ENCODE peak calls at places on chromosomes 13 and 19, in seven cellular contexts. One of them, this sample, is unnamed.

GRCh38 chr13:93987458-93987857 is 492.0 kb downstream of the DCT start:
- DNase-seq in endothelial cell of umbilical vein: no peak
- DNase-seq in brain microvascular endothelial cell: no peak
- DNase-seq in tibial nerve: no peak
- DNase-seq in heart left ventricle: no peak
- DNase-seq in psoas muscle: no peak
- DNase-seq in mesenchymal stem cell: no peak
- DNase-seq in this sample: no peak

GRCh38 chr13:20566424-20566916 is 487 bp upstream of the IFT88 start:
- DNase-seq in psoas muscle: no peak
- DNase-seq in tibial nerve: no peak
- DNase-seq in heart left ventricle: no peak
- DNase-seq in mesenchymal stem cell: peak; percentile 84
- DNase-seq in endothelial cell of umbilical vein: no peak
- DNase-seq in brain microvascular endothelial cell: peak; percentile 58
- DNase-seq in this sample: no peak

GRCh38 chr13:41365636-41366035 is 54.6 kb downstream of the NAA16 start:
- DNase-seq in endothelial cell of umbilical vein: no peak
- DNase-seq in tibial nerve: no peak
- DNase-seq in heart left ventricle: no peak
- DNase-seq in brain microvascular endothelial cell: peak; percentile 56
- DNase-seq in psoas muscle: no peak
- DNase-seq in mesenchymal stem cell: peak; percentile 70
- DNase-seq in this sample: no peak

GRCh38 chr13:101429733-101430132 is 13.4 kb upstream of the NALCN start:
- DNase-seq in heart left ventricle: no peak
- DNase-seq in endothelial cell of umbilical vein: no peak
- DNase-seq in mesenchymal stem cell: no peak
- DNase-seq in psoas muscle: no peak
- DNase-seq in brain microvascular endothelial cell: no peak
- DNase-seq in tibial nerve: no peak
- DNase-seq in this sample: no peak

GRCh38 chr13:100597253-100597652 is 8.7 kb upstream of the GGACT start:
- DNase-seq in endothelial cell of umbilical vein: no peak
- DNase-seq in heart left ventricle: no peak
- DNase-seq in mesenchymal stem cell: no peak
- DNase-seq in brain microvascular endothelial cell: peak; percentile 24
- DNase-seq in tibial nerve: no peak
- DNase-seq in psoas muscle: no peak
- DNase-seq in this sample: no peak

GRCh38 chr13:106617561-106617960 is 49.6 kb upstream of the ARGLU1 start:
- DNase-seq in endothelial cell of umbilical vein: peak; percentile 82
- DNase-seq in psoas muscle: no peak
- DNase-seq in mesenchymal stem cell: no peak
- DNase-seq in heart left ventricle: no peak
- DNase-seq in tibial nerve: no peak
- DNase-seq in brain microvascular endothelial cell: peak; percentile 62
- DNase-seq in this sample: no peak

GRCh38 chr13:105262579-105262978 is 1272.9 kb downstream of the EFNB2 start:
- DNase-seq in psoas muscle: no peak
- DNase-seq in tibial nerve: no peak
- DNase-seq in endothelial cell of umbilical vein: no peak
- DNase-seq in heart left ventricle: no peak
- DNase-seq in brain microvascular endothelial cell: no peak
- DNase-seq in mesenchymal stem cell: no peak
- DNase-seq in this sample: no peak

GRCh38 chr13:48404952-48405351 is 8.0 kb downstream of the LPAR6 start:
- DNase-seq in mesenchymal stem cell: no peak
- DNase-seq in psoas muscle: no peak
- DNase-seq in tibial nerve: no peak
- DNase-seq in endothelial cell of umbilical vein: no peak
- DNase-seq in heart left ventricle: no peak
- DNase-seq in brain microvascular endothelial cell: no peak
- DNase-seq in this sample: no peak

GRCh38 chr13:95154441-95154886 is 146.8 kb downstream of the ABCC4 start:
- DNase-seq in heart left ventricle: no peak
- DNase-seq in tibial nerve: no peak
- DNase-seq in endothelial cell of umbilical vein: no peak
- DNase-seq in brain microvascular endothelial cell: peak; percentile 2
- DNase-seq in mesenchymal stem cell: no peak
- DNase-seq in psoas muscle: no peak
- DNase-seq in this sample: no peak

GRCh38 chr13:56182598-56182997 is 958.1 kb upstream of the PRR20A start:
- DNase-seq in mesenchymal stem cell: no peak
- DNase-seq in endothelial cell of umbilical vein: no peak
- DNase-seq in tibial nerve: no peak
- DNase-seq in heart left ventricle: no peak
- DNase-seq in brain microvascular endothelial cell: no peak
- DNase-seq in psoas muscle: no peak
- DNase-seq in this sample: no peak

GRCh38 chr13:30453727-30454126 is 12.0 kb downstream of the HMGB1 start:
- DNase-seq in brain microvascular endothelial cell: no peak
- DNase-seq in tibial nerve: no peak
- DNase-seq in endothelial cell of umbilical vein: no peak
- DNase-seq in heart left ventricle: no peak
- DNase-seq in psoas muscle: no peak
- DNase-seq in mesenchymal stem cell: peak; percentile 35
- DNase-seq in this sample: no peak

GRCh38 chr19:44752816-44753618 is 4.5 kb downstream of the BCL3 start:
- DNase-seq in endothelial cell of umbilical vein: peak; percentile 91
- DNase-seq in tibial nerve: peak; percentile 64
- DNase-seq in mesenchymal stem cell: peak; percentile 98
- DNase-seq in brain microvascular endothelial cell: peak; percentile 95
- DNase-seq in heart left ventricle: peak; percentile 94
- DNase-seq in psoas muscle: peak; percentile 95
- DNase-seq in this sample: peak; percentile 95

GRCh38 chr13:80441968-80442367 is 101.0 kb upstream of the SPRY2 start:
- DNase-seq in tibial nerve: no peak
- DNase-seq in heart left ventricle: no peak
- DNase-seq in endothelial cell of umbilical vein: no peak
- DNase-seq in brain microvascular endothelial cell: no peak
- DNase-seq in psoas muscle: no peak
- DNase-seq in mesenchymal stem cell: no peak
- DNase-seq in this sample: no peak

GRCh38 chr13:86882835-86883234 is 788.3 kb upstream of the SLITRK5 start:
- DNase-seq in heart left ventricle: no peak
- DNase-seq in tibial nerve: no peak
- DNase-seq in endothelial cell of umbilical vein: no peak
- DNase-seq in brain microvascular endothelial cell: no peak
- DNase-seq in mesenchymal stem cell: peak; percentile 37
- DNase-seq in psoas muscle: no peak
- DNase-seq in this sample: no peak

GRCh38 chr13:72782717-72783116 is 784 bp downstream of the PIBF1 start:
- DNase-seq in endothelial cell of umbilical vein: peak; percentile 54
- DNase-seq in heart left ventricle: no peak
- DNase-seq in tibial nerve: no peak
- DNase-seq in brain microvascular endothelial cell: peak; percentile 7
- DNase-seq in mesenchymal stem cell: peak; percentile 58
- DNase-seq in psoas muscle: no peak
- DNase-seq in this sample: no peak

GRCh38 chr13:113086991-113087922 is 18.3 kb upstream of the F7 start:
- DNase-seq in endothelial cell of umbilical vein: no peak
- DNase-seq in mesenchymal stem cell: no peak
- DNase-seq in psoas muscle: peak; percentile 41
- DNase-seq in tibial nerve: no peak
- DNase-seq in brain microvascular endothelial cell: no peak
- DNase-seq in heart left ventricle: no peak
- DNase-seq in this sample: no peak

GRCh38 chr13:113088691-113089020 is 16.9 kb upstream of the F7 start:
- DNase-seq in endothelial cell of umbilical vein: no peak
- DNase-seq in psoas muscle: peak; percentile 21
- DNase-seq in tibial nerve: no peak
- DNase-seq in heart left ventricle: no peak
- DNase-seq in brain microvascular endothelial cell: no peak
- DNase-seq in mesenchymal stem cell: no peak
- DNase-seq in this sample: no peak

GRCh38 chr13:113089693-113090414 is 15.7 kb upstream of the F7 start:
- DNase-seq in tibial nerve: no peak
- DNase-seq in heart left ventricle: no peak
- DNase-seq in psoas muscle: peak; percentile 32
- DNase-seq in endothelial cell of umbilical vein: no peak
- DNase-seq in mesenchymal stem cell: no peak
- DNase-seq in brain microvascular endothelial cell: no peak
- DNase-seq in this sample: no peak

GRCh38 chr13:113086031-113086750 is 19.4 kb upstream of the F7 start:
- DNase-seq in brain microvascular endothelial cell: no peak
- DNase-seq in tibial nerve: no peak
- DNase-seq in mesenchymal stem cell: no peak
- DNase-seq in heart left ventricle: no peak
- DNase-seq in endothelial cell of umbilical vein: no peak
- DNase-seq in psoas muscle: peak; percentile 36
- DNase-seq in this sample: no peak

DNA sequence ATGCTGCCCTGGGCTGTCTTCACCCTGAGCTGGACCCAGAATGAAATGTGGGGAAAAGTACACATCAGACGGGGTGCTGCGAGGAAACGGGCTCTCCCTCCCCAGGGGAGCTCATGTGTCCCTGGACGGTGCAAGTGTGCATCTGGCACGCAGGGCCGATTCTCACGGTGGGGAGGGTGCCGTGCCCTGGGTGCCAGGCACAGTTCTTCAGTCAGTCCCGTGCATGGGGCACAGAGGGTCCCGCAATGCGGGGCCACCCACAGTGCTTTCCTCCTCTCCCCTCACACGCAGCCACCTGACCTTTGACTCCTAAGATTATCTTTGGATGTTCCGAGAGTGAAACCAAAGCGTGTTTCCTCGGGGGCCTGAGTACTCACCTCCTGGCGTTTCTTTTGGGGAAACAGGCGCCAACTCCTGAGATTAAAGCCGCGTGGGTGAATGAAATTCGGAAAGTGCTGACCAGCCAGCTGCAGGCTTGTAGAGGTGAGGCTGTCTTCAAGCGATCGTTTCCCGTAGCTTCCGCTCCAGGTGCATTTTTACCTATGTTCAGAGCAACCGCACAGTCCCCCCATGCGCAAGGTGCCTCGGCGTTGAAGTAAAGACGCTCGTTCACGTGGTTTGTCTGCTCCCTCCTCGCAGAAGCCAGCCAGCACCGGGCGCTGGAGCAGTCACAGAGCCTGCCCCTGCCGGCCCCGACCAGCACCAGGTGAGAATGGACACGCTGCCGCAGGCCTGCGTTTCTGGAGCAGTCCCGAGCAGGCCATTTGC is 17.5 kb upstream of the F7 start:
- DNase-seq in psoas muscle: peak; percentile 39
- DNase-seq in tibial nerve: no peak
- DNase-seq in heart left ventricle: no peak
- DNase-seq in mesenchymal stem cell: no peak
- DNase-seq in brain microvascular endothelial cell: no peak
- DNase-seq in endothelial cell of umbilical vein: no peak
- DNase-seq in this sample: no peak
- H3K36me3 ChIP-seq in psoas muscle: peaks cover 3% of the 10 kb centered on the region
- H3K36me3 ChIP-seq in tibial nerve: no peaks in the 10 kb centered on the region
- H3K36me3 ChIP-seq in heart left ventricle: no peaks in the 10 kb centered on the region
- H3K36me3 ChIP-seq in mesenchymal stem cell: peaks cover 2% of the 10 kb centered on the region
- H3K36me3 ChIP-seq in brain microvascular endothelial cell: no peaks in the 10 kb centered on the region
- H3K36me3 ChIP-seq in endothelial cell of umbilical vein: no peaks in the 10 kb centered on the region
- H3K36me3 ChIP-seq in this sample: no peaks in the 10 kb centered on the region

GRCh38 chr13:39699274-39699673 is 43.8 kb downstream of the COG6 start:
- DNase-seq in psoas muscle: no peak
- DNase-seq in endothelial cell of umbilical vein: no peak
- DNase-seq in tibial nerve: no peak
- DNase-seq in brain microvascular endothelial cell: no peak
- DNase-seq in mesenchymal stem cell: no peak
- DNase-seq in heart left ventricle: no peak
- DNase-seq in this sample: no peak
- H3K36me3 ChIP-seq in psoas muscle: peaks cover 13% of the 10 kb centered on the region
- H3K36me3 ChIP-seq in endothelial cell of umbilical vein: no peaks in the 10 kb centered on the region
- H3K36me3 ChIP-seq in tibial nerve: no peaks in the 10 kb centered on the region
- H3K36me3 ChIP-seq in brain microvascular endothelial cell: no peaks in the 10 kb centered on the region
- H3K36me3 ChIP-seq in mesenchymal stem cell: no peaks in the 10 kb centered on the region
- H3K36me3 ChIP-seq in heart left ventricle: peaks cover 10% of the 10 kb centered on the region
- H3K36me3 ChIP-seq in this sample: no peaks in the 10 kb centered on the region

DNA sequence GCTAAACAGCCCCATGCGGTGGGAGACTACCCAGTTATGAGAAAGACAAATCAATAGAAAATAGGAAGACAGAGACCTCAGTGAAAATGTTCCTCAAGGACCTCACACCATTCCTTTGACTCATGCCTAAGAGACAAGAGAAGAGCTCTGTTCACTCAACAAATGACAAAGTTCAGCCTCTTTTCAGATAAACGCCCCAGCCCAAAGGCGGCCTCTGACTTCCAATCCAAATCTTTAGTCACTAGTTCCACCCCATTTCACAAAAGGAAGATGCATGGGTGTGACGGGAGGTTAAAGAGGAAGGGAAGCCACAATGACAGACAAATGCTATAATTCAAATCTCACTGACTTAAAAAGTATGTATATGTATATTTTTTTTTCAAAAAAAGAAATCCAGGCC is 8.1 kb downstream of the CARS2 start:
- DNase-seq in brain microvascular endothelial cell: no peak
- DNase-seq in psoas muscle: no peak
- DNase-seq in mesenchymal stem cell: no peak
- DNase-seq in tibial nerve: no peak
- DNase-seq in endothelial cell of umbilical vein: no peak
- DNase-seq in heart left ventricle: no peak
- DNase-seq in this sample: no peak
- H3K36me3 ChIP-seq in brain microvascular endothelial cell: peaks cover 39% of the 10 kb centered on the region
- H3K36me3 ChIP-seq in psoas muscle: peaks cover 71% of the 10 kb centered on the region
- H3K36me3 ChIP-seq in mesenchymal stem cell: peaks cover 39% of the 10 kb centered on the region
- H3K36me3 ChIP-seq in tibial nerve: no peaks in the 10 kb centered on the region
- H3K36me3 ChIP-seq in endothelial cell of umbilical vein: no peaks in the 10 kb centered on the region
- H3K36me3 ChIP-seq in heart left ventricle: peaks cover 77% of the 10 kb centered on the region
- H3K36me3 ChIP-seq in this sample: peaks cover 10% of the 10 kb centered on the region

DNA sequence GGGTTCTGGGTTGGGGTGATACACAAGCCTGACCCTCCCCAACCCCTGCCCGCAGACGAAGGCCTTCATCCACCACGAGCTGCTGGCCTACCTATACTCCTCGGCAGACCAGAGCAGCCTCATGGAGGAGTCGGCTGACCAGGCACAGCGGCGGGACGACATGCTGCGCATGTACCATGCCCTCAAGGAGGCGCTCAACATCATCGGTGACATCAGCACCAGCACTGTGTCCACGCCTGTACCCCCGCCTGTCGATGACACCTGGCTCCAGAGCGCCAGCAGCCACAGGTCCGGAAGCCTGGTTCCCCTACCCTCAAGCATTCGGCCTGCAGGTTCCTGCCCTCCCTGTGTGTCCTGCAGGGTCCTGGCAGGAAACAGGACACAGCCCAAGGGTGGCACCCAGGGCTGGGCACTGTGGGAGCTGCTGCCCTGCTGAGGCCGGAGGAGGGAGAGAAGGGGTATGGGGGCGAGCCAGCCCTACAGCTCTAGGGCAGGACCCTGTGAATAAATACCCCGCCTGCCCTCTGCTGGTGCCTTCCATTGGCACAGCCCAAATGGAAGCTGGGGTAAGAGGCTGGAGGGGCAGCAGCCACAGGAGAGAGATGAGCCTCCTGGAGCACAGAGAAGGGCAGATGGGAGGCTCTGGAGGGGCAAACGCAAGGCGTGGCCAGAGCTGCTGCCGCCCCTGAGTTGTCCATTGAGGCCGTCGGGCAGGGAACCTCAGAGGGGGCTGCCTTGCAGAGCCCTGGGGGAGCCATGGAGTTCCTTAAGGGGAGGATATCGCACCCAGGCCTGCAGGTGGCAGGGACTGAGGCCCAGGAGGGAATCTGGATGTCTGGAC is 6.8 kb downstream of the TMED1 start:
- DNase-seq in tibial nerve: no peak
- DNase-seq in heart left ventricle: no peak
- DNase-seq in brain microvascular endothelial cell: no peak
- DNase-seq in mesenchymal stem cell: no peak
- DNase-seq in endothelial cell of umbilical vein: no peak
- DNase-seq in psoas muscle: no peak
- DNase-seq in this sample: no peak
- H3K36me3 ChIP-seq in tibial nerve: peaks cover 31% of the 10 kb centered on the region
- H3K36me3 ChIP-seq in heart left ventricle: peaks cover 99% of the 10 kb centered on the region
- H3K36me3 ChIP-seq in brain microvascular endothelial cell: peaks cover 70% of the 10 kb centered on the region
- H3K36me3 ChIP-seq in mesenchymal stem cell: peaks cover 88% of the 10 kb centered on the region
- H3K36me3 ChIP-seq in endothelial cell of umbilical vein: peaks cover 5% of the 10 kb centered on the region
- H3K36me3 ChIP-seq in psoas muscle: peaks cover 95% of the 10 kb centered on the region
- H3K36me3 ChIP-seq in this sample: peaks cover 2% of the 10 kb centered on the region

GRCh38 chr13:113239986-113240385 is 30.6 kb downstream of the CUL4A start:
- DNase-seq in brain microvascular endothelial cell: no peak
- DNase-seq in tibial nerve: no peak
- DNase-seq in endothelial cell of umbilical vein: no peak
- DNase-seq in heart left ventricle: no peak
- DNase-seq in psoas muscle: no peak
- DNase-seq in mesenchymal stem cell: no peak
- DNase-seq in this sample: no peak
- H3K36me3 ChIP-seq in brain microvascular endothelial cell: peaks cover 48% of the 10 kb centered on the region
- H3K36me3 ChIP-seq in tibial nerve: peaks cover 3% of the 10 kb centered on the region
- H3K36me3 ChIP-seq in endothelial cell of umbilical vein: peaks cover 16% of the 10 kb centered on the region
- H3K36me3 ChIP-seq in heart left ventricle: peaks cover 93% of the 10 kb centered on the region
- H3K36me3 ChIP-seq in psoas muscle: peaks cover 97% of the 10 kb centered on the region
- H3K36me3 ChIP-seq in mesenchymal stem cell: peaks cover 38% of the 10 kb centered on the region
- H3K36me3 ChIP-seq in this sample: peaks cover 21% of the 10 kb centered on the region

This sample was measured in naive thymus-derived CD4-positive, alpha-beta T cell.